ENCODE peak calls at places on chromosome 3, in nine cellular contexts. One of them, this sample, is unnamed.

GRCh38 chr3:159158801-159159200 is 356.9 kb downstream of the MFSD1 start:
- DNase-seq in NCI-H1694: no peak
- DNase-seq in NCI-H460: no peak
- DNase-seq in Calu3: no peak
- DNase-seq in A172: no peak
- DNase-seq in suprapubic skin: no peak
- DNase-seq in COR-L47: no peak
- DNase-seq in NCI-H1092 treated with DMSO at 0.1 percent for 48 hours: no peak
- DNase-seq in CD8-positive, alpha-beta memory T cell: no peak
- DNase-seq in this sample: no peak

GRCh38 chr3:30982676-30983075 is 88.2 kb upstream of the GADL1 start:
- DNase-seq in NCI-H1694: no peak
- DNase-seq in suprapubic skin: no peak
- DNase-seq in CD8-positive, alpha-beta memory T cell: no peak
- DNase-seq in NCI-H460: no peak
- DNase-seq in COR-L47: no peak
- DNase-seq in Calu3: no peak
- DNase-seq in A172: no peak
- DNase-seq in NCI-H1092 treated with DMSO at 0.1 percent for 48 hours: no peak
- DNase-seq in this sample: no peak

GRCh38 chr3:184233127-184233843 is 3.9 kb downstream of the VWA5B2 start:
- DNase-seq in COR-L47: no peak
- DNase-seq in NCI-H460: no peak
- DNase-seq in Calu3: no peak
- DNase-seq in NCI-H1092 treated with DMSO at 0.1 percent for 48 hours: no peak
- DNase-seq in CD8-positive, alpha-beta memory T cell: no peak
- DNase-seq in NCI-H1694: no peak
- DNase-seq in suprapubic skin: no peak
- DNase-seq in A172: no peak
- DNase-seq in this sample: no peak

GRCh38 chr3:86562095-86562494 is 428.9 kb downstream of the VGLL3 start:
- DNase-seq in NCI-H460: no peak
- DNase-seq in suprapubic skin: no peak
- DNase-seq in A172: no peak
- DNase-seq in COR-L47: no peak
- DNase-seq in NCI-H1694: no peak
- DNase-seq in Calu3: no peak
- DNase-seq in CD8-positive, alpha-beta memory T cell: no peak
- DNase-seq in NCI-H1092 treated with DMSO at 0.1 percent for 48 hours: no peak
- DNase-seq in this sample: no peak

GRCh38 chr3:151109401-151109800 is 23.9 kb downstream of the MED12L start:
- DNase-seq in COR-L47: no peak
- DNase-seq in suprapubic skin: no peak
- DNase-seq in CD8-positive, alpha-beta memory T cell: no peak
- DNase-seq in NCI-H460: no peak
- DNase-seq in NCI-H1694: no peak
- DNase-seq in Calu3: no peak
- DNase-seq in A172: no peak
- DNase-seq in NCI-H1092 treated with DMSO at 0.1 percent for 48 hours: no peak
- DNase-seq in this sample: no peak

GRCh38 chr3:21920431-21920830 is 169.4 kb upstream of the ZNF385D start:
- DNase-seq in A172: peak; percentile 44
- DNase-seq in CD8-positive, alpha-beta memory T cell: no peak
- DNase-seq in NCI-H1694: no peak
- DNase-seq in COR-L47: no peak
- DNase-seq in Calu3: no peak
- DNase-seq in NCI-H1092 treated with DMSO at 0.1 percent for 48 hours: no peak
- DNase-seq in NCI-H460: no peak
- DNase-seq in suprapubic skin: no peak
- DNase-seq in this sample: no peak

GRCh38 chr3:124839896-124840295 is 47.3 kb downstream of the ITGB5 start:
- DNase-seq in suprapubic skin: no peak
- DNase-seq in Calu3: no peak
- DNase-seq in CD8-positive, alpha-beta memory T cell: no peak
- DNase-seq in COR-L47: no peak
- DNase-seq in NCI-H1092 treated with DMSO at 0.1 percent for 48 hours: no peak
- DNase-seq in NCI-H460: no peak
- DNase-seq in A172: no peak
- DNase-seq in NCI-H1694: no peak
- DNase-seq in this sample: no peak

GRCh38 chr3:197478746-197479668 is 76.8 kb downstream of the BDH1 start:
- DNase-seq in Calu3: peak; percentile 76
- DNase-seq in NCI-H1694: peak; percentile 64
- DNase-seq in A172: peak; percentile 93
- DNase-seq in NCI-H1092 treated with DMSO at 0.1 percent for 48 hours: no peak
- DNase-seq in suprapubic skin: no peak
- DNase-seq in NCI-H460: no peak
- DNase-seq in COR-L47: peak; percentile 17
- DNase-seq in CD8-positive, alpha-beta memory T cell: no peak
- DNase-seq in this sample: no peak

GRCh38 chr3:179318876-179319275 is 4.0 kb upstream of the ZNF639 start:
- DNase-seq in CD8-positive, alpha-beta memory T cell: no peak
- DNase-seq in A172: no peak
- DNase-seq in COR-L47: no peak
- DNase-seq in Calu3: no peak
- DNase-seq in NCI-H1092 treated with DMSO at 0.1 percent for 48 hours: no peak
- DNase-seq in NCI-H460: no peak
- DNase-seq in NCI-H1694: no peak
- DNase-seq in suprapubic skin: no peak
- DNase-seq in this sample: no peak

GRCh38 chr3:123410149-123410515 is 38.8 kb downstream of the ADCY5 start:
- DNase-seq in NCI-H1092 treated with DMSO at 0.1 percent for 48 hours: no peak
- DNase-seq in CD8-positive, alpha-beta memory T cell: no peak
- DNase-seq in A172: no peak
- DNase-seq in NCI-H1694: no peak
- DNase-seq in COR-L47: no peak
- DNase-seq in NCI-H460: no peak
- DNase-seq in suprapubic skin: no peak
- DNase-seq in Calu3: no peak
- DNase-seq in this sample: no peak

GRCh38 chr3:127959873-127960272 is 44.8 kb downstream of the KBTBD12 start:
- DNase-seq in CD8-positive, alpha-beta memory T cell: no peak
- DNase-seq in A172: peak; percentile 42
- DNase-seq in suprapubic skin: no peak
- DNase-seq in NCI-H460: peak; percentile 11
- DNase-seq in NCI-H1694: peak; percentile 62
- DNase-seq in COR-L47: peak; percentile 67
- DNase-seq in Calu3: peak; percentile 82
- DNase-seq in NCI-H1092 treated with DMSO at 0.1 percent for 48 hours: peak; percentile 34
- DNase-seq in this sample: no peak